ENCODE peak calls at places on chromosomes 7 and 10, in eight cellular contexts. S is heart left ventricle, O is GM06990, F is K562, H is right lobe of liver, G is IMR-90, R is neural progenitor cell, B is HL-60. L is an unnamed sample. For H3K27me3, the result is how much of the 10 kb centered on the place peaks cover.

GRCh38 chr7:77425151-77426051 is 9.3 kb upstream of the GSAP start:
- DNase-seq in S (no peak), O (no peak), F (no peak), H (no peak), G (peak), R (peak), B (no peak), L (no peak)

GRCh38 chr10:103890194-103890658 is 27.8 kb downstream of the STN1 start:
- DNase-seq in S (peak), O (no peak), F (no peak), H (peak), G (peak), R (no peak), B (no peak), L (peak)

GRCh38 chr7:151400626-151401315 is 9.1 kb downstream of the WDR86 start:
- DNase-seq in S (no peak), O (peak), F (no peak), H (peak), G (no peak), R (peak), B (no peak), L (peak)

GRCh38 chr7:3399858-3400257 is 98.8 kb downstream of the SDK1 start:
- DNase-seq in S (no peak), O (no peak), F (no peak), H (no peak), G (peak), R (peak), B (no peak), L (no peak)

GRCh38 chr10:16832351-16833080 is 15.3 kb upstream of the RSU1 start:
- DNase-seq in S (peak), O (no peak), F (no peak), H (no peak), G (peak), R (no peak), B (no peak), L (no peak)

GRCh38 chr10:123146013-123146891 is 1.7 kb upstream of the HMX2 start:
- DNase-seq in S (no peak), O (no peak), F (no peak), H (no peak), G (no peak), R (peak), B (no peak), L (no peak)

GRCh38 chr7:31003721-31004120 is 40.0 kb downstream of the GHRHR start:
- DNase-seq in S (no peak), O (no peak), F (no peak), H (no peak), G (no peak), R (no peak), B (no peak), L (no peak)

GRCh38 chr7:32587431-32587948 is 92.2 kb downstream of the AVL9 start:
- DNase-seq in S (peak), O (no peak), F (no peak), H (no peak), G (peak), R (no peak), B (no peak), L (no peak)

GRCh38 chr10:79299397-79300370 is 47.6 kb upstream of the PPIF start:
- DNase-seq in S (no peak), O (no peak), F (no peak), H (no peak), G (peak), R (no peak), B (no peak), L (no peak)

GRCh38 chr10:6044060-6044459 is 18.1 kb downstream of the IL2RA start:
- DNase-seq in S (no peak), O (no peak), F (no peak), H (no peak), G (no peak), R (no peak), B (no peak), L (no peak)

GRCh38 chr7:47253650-47254080 is 328.2 kb downstream of the TNS3 start:
- DNase-seq in S (no peak), O (peak), F (peak), H (peak), G (peak), R (peak), B (peak), L (no peak)

GRCh38 chr10:19785366-19785765 is 30.9 kb upstream of the PLXDC2 start:
- DNase-seq in S (no peak), O (no peak), F (no peak), H (no peak), G (no peak), R (no peak), B (no peak), L (no peak)

GRCh38 chr10:26593896-26594295 is 103.6 kb upstream of the PDSS1 start:
- DNase-seq in S (no peak), O (no peak), F (no peak), H (no peak), G (no peak), R (no peak), B (no peak), L (no peak)

GRCh38 chr7:68258569-68258968 is 1261.9 kb downstream of the TYW1 start:
- DNase-seq in S (no peak), O (no peak), F (no peak), H (no peak), G (no peak), R (peak), B (no peak), L (no peak)

GRCh38 chr7:157250605-157251228 is 86.1 kb upstream of the DNAJB6 start:
- DNase-seq in S (no peak), O (no peak), F (peak), H (no peak), G (peak), R (peak), B (peak), L (no peak)

GRCh38 chr10:122490268-122490667 is 28.9 kb downstream of the HTRA1 start:
- DNase-seq in S (no peak), O (no peak), F (no peak), H (no peak), G (peak), R (no peak), B (no peak), L (no peak)

GRCh38 chr10:133258818-133259602 is 17.7 kb downstream of the ADAM8 start:
- DNase-seq in S (peak), O (no peak), F (no peak), H (peak), G (peak), R (no peak), B (peak), L (peak)

GRCh38 chr7:30164567-30164966 is 29.8 kb downstream of the MTURN start:
- DNase-seq in S (no peak), O (peak), F (peak), H (no peak), G (peak), R (peak), B (no peak), L (no peak)

GRCh38 chr7:36387437-36388345 is 2.0 kb upstream of the ANLN start:
- DNase-seq in S (no peak), O (no peak), F (no peak), H (no peak), G (no peak), R (no peak), B (no peak), L (no peak)

GRCh38 chr7:16084370-16084769 is 337.0 kb downstream of the CRPPA start:
- DNase-seq in S (no peak), O (no peak), F (no peak), H (no peak), G (peak), R (no peak), B (no peak), L (no peak)

GRCh38 chr7:80334185-80334584 is 177.7 kb downstream of the GNAT3 start:
- DNase-seq in S (no peak), O (no peak), F (no peak), H (no peak), G (no peak), R (no peak), B (no peak), L (no peak)

DNA sequence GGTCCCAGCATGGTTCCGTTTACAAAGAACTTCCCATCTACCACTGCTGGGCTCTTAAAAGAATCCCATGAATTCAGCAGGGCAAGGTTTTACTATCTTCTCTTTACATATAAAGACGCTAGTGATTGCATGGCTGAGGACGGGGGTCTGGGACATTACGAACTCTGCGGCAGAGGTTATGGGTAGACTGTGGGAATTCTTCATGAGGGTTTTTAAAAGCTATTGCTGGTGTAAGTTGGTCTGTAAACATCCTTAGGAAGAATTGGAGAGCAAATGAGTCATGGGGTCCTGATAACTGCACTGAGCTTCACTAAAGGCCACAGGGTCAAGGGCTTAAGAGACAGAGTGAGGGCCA is 53.1 kb upstream of the TMEM72 start:
- DNase-seq in S (no peak), O (no peak), F (no peak), H (no peak), G (no peak), R (no peak), B (no peak), L (no peak)
- TF ChIP-seq CTCF in S (no peak), O (no peak), F (no peak), H (no peak), G (no peak), R (no peak), B (no peak), L (no peak)

DNA sequence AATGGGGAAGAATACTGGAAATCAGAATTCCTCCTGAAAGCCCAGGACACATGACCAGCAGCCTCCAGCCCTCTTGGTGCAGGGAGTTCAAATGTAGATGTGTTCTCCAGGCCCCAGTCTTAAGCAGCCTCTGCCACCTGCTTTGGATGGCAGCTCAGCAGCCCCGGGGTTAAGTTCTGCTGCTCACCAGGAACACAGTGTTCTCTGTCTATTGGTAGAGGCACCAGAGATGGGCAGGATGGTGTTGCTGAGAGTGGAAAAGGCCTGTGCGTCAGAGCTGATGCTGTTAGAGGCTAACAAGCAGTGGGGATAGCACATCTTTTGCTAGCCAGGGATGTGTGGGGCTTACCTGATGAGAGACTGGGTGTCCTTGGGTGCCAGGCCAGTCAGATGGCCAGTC is 56.8 kb downstream of the PAX2 start:
- DNase-seq in S (no peak), O (no peak), F (no peak), H (no peak), G (no peak), R (no peak), B (no peak), L (no peak)
- H3K27me3 ChIP-seq in S (under half), O (under half), F (under half), H (under half), G (half or more), R (half or more), B (under half), L (half or more)

GRCh38 chr10:117431160-117431559 is 55.9 kb upstream of the PDZD8 start:
- DNase-seq in S (no peak), O (no peak), F (no peak), H (no peak), G (no peak), R (peak), B (no peak), L (no peak)
- TF ChIP-seq CTCF in S (no peak), O (no peak), F (peak), H (no peak), G (no peak), R (peak), B (peak), L (no peak)

DNA sequence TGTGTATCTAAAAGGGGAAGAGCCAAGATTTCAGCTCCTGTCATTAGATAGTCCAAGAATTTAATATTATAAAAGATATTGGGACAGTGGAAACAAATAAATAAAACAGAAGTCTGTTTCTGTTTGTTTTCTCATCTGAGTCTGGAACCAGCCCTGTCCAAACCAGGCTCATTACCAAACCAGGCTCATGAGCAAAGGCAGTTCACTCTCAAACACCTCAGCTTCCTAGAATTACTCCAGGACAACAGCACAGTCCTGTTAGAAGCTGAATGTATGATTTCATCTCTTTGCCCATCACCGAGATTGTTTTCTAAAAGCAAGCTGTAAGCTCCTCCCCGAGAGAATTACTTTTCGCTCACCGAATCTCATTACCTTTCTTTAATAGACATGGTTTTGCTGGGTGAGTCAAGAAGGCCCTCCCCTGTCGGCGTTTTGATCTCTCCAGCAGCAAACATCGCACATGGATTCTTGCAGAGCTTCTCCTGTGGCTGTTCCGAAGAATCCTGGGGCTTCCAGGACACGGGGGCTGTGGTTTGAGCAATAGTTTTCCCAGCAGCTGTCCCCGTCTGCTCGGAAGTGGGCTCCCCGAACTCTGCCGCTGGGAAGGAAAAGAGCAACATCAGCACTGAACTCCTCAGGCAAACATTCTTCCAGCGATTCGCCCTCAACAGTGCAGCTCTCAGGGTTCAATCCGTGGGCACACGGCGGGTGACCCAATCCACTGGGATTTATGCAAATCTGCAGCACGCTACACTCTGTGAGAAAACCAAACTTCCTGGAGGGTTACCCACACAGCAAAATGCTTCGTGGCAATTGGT is 112.5 kb downstream of the SVIL start:
- DNase-seq in S (no peak), O (no peak), F (no peak), H (no peak), G (peak), R (no peak), B (no peak), L (no peak)
- H3K27me3 ChIP-seq in S (under half), O (under half), F (under half), H (under half), G (under half), R (under half), B (under half), L (under half)